ENCODE peak calls at places on chromosomes 13 and 19, in eight cellular contexts. R is fibroblast of mammary gland; E is A549; F is gastrocnemius medialis; U is CD4-positive, CD25-positive, alpha-beta regulatory T cell; J is GM12865; T is fibroblast of the aortic adventitia; P is heart right ventricle. X is an unnamed sample.

GRCh38 chr13:110509971-110510786 is 51.3 kb downstream of the RAB20 start:
- DNase-seq in T (no peak), E (no peak), P (peak), F (no peak), R (no peak), J (no peak), U (peak), X (no peak)

GRCh38 chr13:79679334-79679733 is 198.4 kb downstream of the NDFIP2 start:
- DNase-seq in T (peak), P (peak), F (peak), J (peak), U (peak), E (peak), R (peak), X (peak)

GRCh38 chr13:113936566-113936965 is 37.3 kb downstream of the C13orf46 start:
- DNase-seq in E (no peak), U (no peak), R (no peak), T (no peak), P (no peak), F (no peak), J (no peak), X (no peak)

GRCh38 chr13:25874907-25875306 is 176.9 kb downstream of the SHISA2 start:
- DNase-seq in F (no peak), T (no peak), P (no peak), E (no peak), R (no peak), J (no peak), U (peak), X (no peak)

GRCh38 chr19:29676586-29676985 is 11.3 kb downstream of the PLEKHF1 start:
- DNase-seq in P (peak), J (no peak), R (no peak), U (no peak), F (peak), T (no peak), E (no peak), X (no peak)

GRCh38 chr13:24083141-24083540 is 77.4 kb upstream of the SPATA13 start:
- DNase-seq in T (no peak), R (no peak), P (no peak), U (no peak), E (no peak), J (no peak), F (no peak), X (no peak)

GRCh38 chr19:47713046-47714021 is at the start of gene EHD2:
- DNase-seq in E (peak), R (peak), F (peak), T (peak), J (no peak), P (peak), U (peak), X (peak)

GRCh38 chr13:110161112-110161897 is 145.7 kb downstream of the COL4A1 start:
- DNase-seq in T (no peak), P (no peak), J (no peak), R (no peak), E (no peak), U (no peak), F (no peak), X (no peak)

GRCh38 chr13:42392706-42393572 is 121.0 kb downstream of the AKAP11 start:
- DNase-seq in P (no peak), T (peak), J (peak), E (no peak), F (no peak), R (peak), U (peak), X (no peak)

GRCh38 chr19:1235625-1236538 is 1.9 kb downstream of the CBARP start:
- DNase-seq in U (no peak), R (peak), T (no peak), F (no peak), J (no peak), P (no peak), E (no peak), X (no peak)

GRCh38 chr13:35292329-35292728 is 184.2 kb downstream of the MAB21L1 start:
- DNase-seq in R (no peak), T (no peak), P (no peak), U (no peak), J (no peak), F (no peak), E (no peak), X (no peak)

GRCh38 chr19:6069268-6069771 is 41.0 kb downstream of the RFX2 start:
- DNase-seq in R (no peak), U (peak), T (no peak), P (no peak), J (peak), E (no peak), F (no peak), X (no peak)

GRCh38 chr13:76832258-76832988 is 53.8 kb downstream of the KCTD12 start:
- DNase-seq in F (no peak), U (no peak), P (no peak), T (no peak), E (no peak), J (no peak), R (no peak), X (no peak)

GRCh38 chr19:43555185-43555770 is 20.0 kb downstream of the XRCC1 start:
- DNase-seq in R (peak), P (no peak), F (peak), E (peak), T (peak), U (peak), J (peak), X (peak)

GRCh38 chr13:41457589-41458186 is 338 bp downstream of the RGCC start:
- DNase-seq in F (no peak), E (no peak), R (no peak), J (peak), U (peak), T (no peak), P (peak), X (no peak)

DNA sequence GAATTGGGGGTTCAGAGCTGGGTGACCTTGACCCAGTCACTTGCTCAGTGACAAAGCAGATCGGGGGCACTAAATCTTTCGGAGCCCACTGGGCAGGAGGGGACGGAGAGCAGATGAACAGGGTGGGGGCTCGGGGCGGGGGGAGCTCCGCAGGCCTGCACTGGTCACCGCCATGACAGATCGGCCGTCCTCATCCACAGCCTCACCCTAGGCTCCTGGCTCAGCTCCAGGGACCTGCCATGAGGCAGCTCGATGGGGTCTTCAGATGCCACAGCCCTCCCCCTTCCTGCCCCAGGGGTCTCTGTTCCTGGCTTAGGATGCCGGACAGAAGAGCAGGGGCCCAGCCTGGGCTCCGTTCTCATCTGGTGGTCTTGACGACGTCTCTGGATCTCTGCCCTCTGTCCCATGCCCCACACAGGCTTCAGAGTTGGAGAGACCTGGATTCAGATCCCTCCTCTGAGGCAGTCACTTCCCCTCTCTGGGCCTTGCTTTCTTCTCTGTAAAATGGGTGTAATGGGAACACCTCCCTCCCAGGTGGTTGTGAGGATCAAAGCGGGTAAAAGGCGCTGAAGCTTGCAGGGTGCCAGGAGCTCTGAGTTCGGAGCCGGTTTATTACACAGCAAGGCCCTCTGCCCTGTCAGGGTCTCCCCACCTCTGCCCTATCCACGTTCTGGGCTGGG is 3.0 kb downstream of the KDM4B start:
- DNase-seq in R (no peak), T (no peak), J (no peak), F (no peak), E (no peak), P (no peak), U (no peak), X (no peak)
- H3K4me3 ChIP-seq in R (peak), T (peak), J (no peak), F (no peak), E (no peak), P (no peak), U (no peak), X (no peak)

DNA sequence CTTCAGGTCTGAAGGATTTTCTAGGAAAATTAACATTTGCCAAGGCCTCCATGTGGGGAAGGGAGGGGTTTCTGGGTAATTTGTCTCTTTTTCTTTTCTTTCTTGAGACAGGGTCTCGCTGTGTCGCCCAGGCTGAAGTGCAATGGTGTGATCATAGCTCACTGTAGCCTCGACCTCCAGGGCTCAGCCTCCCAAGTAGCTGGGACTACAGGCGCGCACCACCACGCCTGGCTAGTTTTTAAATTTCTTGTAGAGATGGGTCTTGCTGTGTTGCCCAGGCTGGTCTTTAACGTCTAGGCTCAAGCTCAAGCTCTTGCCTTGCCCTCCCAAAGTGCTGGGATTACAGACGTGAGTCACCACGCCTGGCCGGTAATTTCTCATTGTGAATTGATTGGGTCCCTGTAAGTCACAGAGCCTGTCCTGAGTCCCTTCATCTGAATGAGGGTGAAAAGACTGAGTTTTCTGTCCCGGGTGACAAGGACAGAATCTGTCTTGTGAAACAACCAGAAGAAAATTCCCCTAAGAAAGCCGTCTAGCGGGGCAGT is 10.0 kb upstream of the SPC24 start:
- DNase-seq in U (no peak), T (peak), R (peak), F (no peak), E (no peak), J (no peak), P (no peak), X (peak)
- H3K4me3 ChIP-seq in U (no peak), T (peak), R (no peak), F (peak), E (no peak), J (no peak), P (no peak), X (no peak)

GRCh38 chr19:50567052-50567841 is 988 bp downstream of the LRRC4B start:
- DNase-seq in E (no peak), P (no peak), J (no peak), T (no peak), F (no peak), R (no peak), U (no peak), X (no peak)

GRCh38 chr19:50568321-50569022 is at the start of gene LRRC4B:
- DNase-seq in F (no peak), T (no peak), U (no peak), E (no peak), J (no peak), P (no peak), R (no peak), X (peak)

GRCh38 chr19:50567882-50568281 is 353 bp downstream of the LRRC4B start:
- DNase-seq in F (no peak), T (no peak), P (no peak), E (no peak), U (no peak), R (no peak), J (no peak), X (no peak)

GRCh38 chr19:50564229-50565105 is 3.8 kb downstream of the LRRC4B start:
- DNase-seq in T (no peak), R (no peak), E (no peak), J (no peak), P (no peak), F (no peak), U (no peak), X (no peak)

GRCh38 chr19:50565984-50566903 is 2.0 kb downstream of the LRRC4B start:
- DNase-seq in U (no peak), T (no peak), J (peak), E (no peak), R (no peak), F (no peak), P (no peak), X (no peak)
- H3K4me3 ChIP-seq in U (no peak), T (no peak), J (no peak), E (peak), R (no peak), F (no peak), P (no peak), X (no peak)

GRCh38 chr19:9871626-9872338 is 36.7 kb downstream of the PIN1 start:
- DNase-seq in T (no peak), U (no peak), E (no peak), J (no peak), R (no peak), P (no peak), F (no peak), X (no peak)
- H3K4me3 ChIP-seq in T (no peak), U (no peak), E (no peak), J (no peak), R (no peak), P (no peak), F (no peak), X (no peak)

DNA sequence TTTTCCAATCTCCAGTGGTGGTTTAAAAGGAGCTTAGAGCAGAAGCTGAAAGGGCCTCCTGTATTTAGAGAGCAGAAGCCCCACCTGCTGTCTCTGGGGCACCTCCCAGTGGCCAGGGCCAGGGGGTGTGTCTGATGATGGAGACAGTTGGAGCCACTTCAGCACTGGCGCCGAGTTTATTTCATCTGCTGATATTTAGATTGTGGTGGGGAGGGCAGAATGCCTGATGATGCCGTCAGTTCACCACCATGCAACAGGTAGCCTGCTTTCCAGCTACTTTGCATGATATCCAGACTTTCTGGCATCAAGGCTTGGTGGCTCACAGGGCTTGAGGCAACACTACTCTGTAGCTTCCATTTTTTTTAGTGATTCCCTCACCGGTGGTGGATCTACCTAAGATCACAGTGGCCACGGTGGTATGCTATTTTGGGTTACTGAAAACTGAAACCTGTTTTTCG is 371.9 kb downstream of the KCNRG start:
- DNase-seq in T (peak), J (peak), E (no peak), F (peak), P (peak), R (peak), U (peak), X (peak)
- H3K4me3 ChIP-seq in T (no peak), J (no peak), E (no peak), F (peak), P (peak), R (no peak), U (no peak), X (no peak)

GRCh38 chr13:20101467-20102316 is 59.2 kb downstream of the GJA3 start:
- DNase-seq in R (no peak), F (no peak), P (no peak), T (no peak), E (no peak), U (no peak), J (no peak), X (no peak)
- H3K4me3 ChIP-seq in R (no peak), F (no peak), P (no peak), T (no peak), E (no peak), U (no peak), J (no peak), X (no peak)